ENCODE peak calls at places on chromosome 12, in seven cellular contexts. Z is NCI-H2081 treated with DMSO at 0.1 percent for 48 hours, Q is NCI-H774, J is mesenchymal stem cell, W is kidney tubule cell, X is astrocyte, M is NCI-H1105 treated with DMSO at 0.1 percent for 48 hours. E is an unnamed sample.

GRCh38 chr12:31257784-31258183 is 68.2 kb downstream of the SINHCAF start:
- DNase-seq in M (no peak), J (no peak), Z (no peak), Q (no peak), X (no peak), W (no peak), E (no peak)

GRCh38 chr12:64390275-64390851 is at the start of gene C12orf56:
- DNase-seq in Q (peak; percentile 61), Z (no peak), M (no peak), J (no peak), W (peak; percentile 35), X (peak; percentile 27), E (peak; percentile 36)

GRCh38 chr12:43206396-43206795 is 345.6 kb downstream of the ADAMTS20 start:
- DNase-seq in J (no peak), Q (no peak), M (no peak), W (peak; percentile 64), X (peak; percentile 83), Z (no peak), E (peak; percentile 87)

GRCh38 chr12:7079826-7080125 is 12.5 kb downstream of the C1R start:
- DNase-seq in Z (no peak), Q (no peak), W (peak; percentile 49), X (peak; percentile 40), M (no peak), J (peak; percentile 82), E (peak; percentile 56)

GRCh38 chr12:56522486-56523193 is 1.0 kb downstream of the RBMS2 start:
- DNase-seq in W (peak; percentile 48), X (peak; percentile 60), Z (no peak), J (peak; percentile 55), Q (no peak), M (no peak), E (no peak)

GRCh38 chr12:118213452-118213851 is 77.5 kb downstream of the PEBP1 start:
- DNase-seq in M (no peak), X (no peak), W (no peak), Z (no peak), J (no peak), Q (no peak), E (no peak)

GRCh38 chr12:68011882-68012207 is 22.6 kb downstream of the IFNG-AS1 start:
- DNase-seq in J (peak; percentile 17), W (no peak), M (no peak), Z (no peak), X (no peak), Q (no peak), E (no peak)

GRCh38 chr12:110661337-110661972 is 27.5 kb downstream of the HVCN1 start:
- DNase-seq in M (no peak), Q (no peak), Z (no peak), X (no peak), J (no peak), W (no peak), E (no peak)

GRCh38 chr12:122944588-122944987 is 21.7 kb downstream of the ABCB9 start:
- DNase-seq in Z (no peak), M (no peak), J (peak; percentile 58), W (peak; percentile 86), X (peak; percentile 35), Q (no peak), E (peak; percentile 49)

GRCh38 chr12:120125792-120126634 is 9.5 kb upstream of the RAB35 start:
- DNase-seq in Q (no peak), X (no peak), Z (no peak), J (peak; percentile 29), M (no peak), W (peak; percentile 39), E (no peak)

E was measured in fibroblast of lung.